ENCODE peak calls at places on chromosomes 2 and 18, in eight cellular contexts. M is heart left ventricle; U is hepatic stellate cell; V is HEK293T; H is amygdala; J is naive thymus-derived CD8-positive, alpha-beta T cell; R is CD8-positive, alpha-beta memory T cell; Q is AG04449. F is an unnamed sample.
A peak's percentile ranks its signal among the peaks of the same experiment; 100 is the strongest.

GRCh38 chr2:113258748-113259147 is 20.0 kb downstream of the PAX8 start:
- DNase-seq in M (no peak), U (no peak), V (no peak), H (no peak), J (no peak), R (no peak), Q (no peak), F (no peak)

GRCh38 chr2:50748652-50749174 is 283.2 kb downstream of the NRXN1 start:
- DNase-seq in M (no peak), U (no peak), V (no peak), H (no peak), J (no peak), R (no peak), Q (no peak), F (no peak)

GRCh38 chr18:7064346-7064745 is 53.3 kb downstream of the LAMA1 start:
- DNase-seq in M (no peak), U (no peak), V (no peak), H (no peak), J (no peak), R (no peak), Q (no peak), F (no peak)

GRCh38 chr2:64019975-64020281 is 700 bp upstream of the VPS54 start:
- DNase-seq in M (no peak), U (no peak), V (no peak), H (no peak), J (peak; percentile 15), R (no peak), Q (no peak), F (no peak)

GRCh38 chr2:232238108-232238507 is 140.4 kb upstream of the ALPP start:
- DNase-seq in M (no peak), U (no peak), V (no peak), H (no peak), J (no peak), R (no peak), Q (no peak), F (no peak)

GRCh38 chr2:112493858-112494648 is 12.1 kb downstream of the TTL start:
- DNase-seq in M (no peak), U (peak; percentile 88), V (no peak), H (no peak), J (no peak), R (no peak), Q (no peak), F (no peak)

GRCh38 chr2:26849056-26850001 is 1.4 kb downstream of the DPYSL5 start:
- DNase-seq in M (no peak), U (no peak), V (peak; percentile 31), H (no peak), J (no peak), R (no peak), Q (no peak), F (peak; percentile 18)

GRCh38 chr2:227460079-227460485 is 11.9 kb upstream of the AGFG1 start:
- DNase-seq in M (no peak), U (peak; percentile 26), V (no peak), H (no peak), J (peak; percentile 47), R (peak; percentile 35), Q (no peak), F (no peak)

GRCh38 chr2:116142828-116143227 is 1671.7 kb upstream of the DDX18 start:
- DNase-seq in M (no peak), U (no peak), V (no peak), H (no peak), J (no peak), R (no peak), Q (no peak), F (no peak)

GRCh38 chr18:911025-911424 is 6.4 kb downstream of the ADCYAP1 start:
- DNase-seq in M (no peak), U (no peak), V (no peak), H (no peak), J (no peak), R (no peak), Q (no peak), F (no peak)

GRCh38 chr18:24959100-24959499 is 392.9 kb downstream of the ZNF521 start:
- DNase-seq in M (no peak), U (no peak), V (peak; percentile 23), H (no peak), J (no peak), R (no peak), Q (no peak), F (no peak)

GRCh38 chr2:239934571-239935171 is 90.5 kb downstream of the NDUFA10 start:
- DNase-seq in M (peak; percentile 69), U (no peak), V (peak; percentile 61), H (no peak), J (peak; percentile 28), R (peak; percentile 31), Q (no peak), F (peak; percentile 23)

GRCh38 chr2:240393831-240394410 is 41.5 kb upstream of the GPC1 start:
- DNase-seq in M (no peak), U (peak; percentile 55), V (no peak), H (no peak), J (no peak), R (no peak), Q (no peak), F (peak; percentile 3)

GRCh38 chr2:17728210-17728609 is 25.4 kb downstream of the SMC6 start:
- DNase-seq in M (no peak), U (no peak), V (no peak), H (no peak), J (no peak), R (no peak), Q (no peak), F (no peak)

GRCh38 chr2:62675062-62675461 is 30.5 kb upstream of the EHBP1 start:
- DNase-seq in M (no peak), U (no peak), V (no peak), H (no peak), J (no peak), R (no peak), Q (no peak), F (no peak)

GRCh38 chr2:140383781-140384180 is 1603.6 kb upstream of the NXPH2 start:
- DNase-seq in M (no peak), U (no peak), V (no peak), H (no peak), J (no peak), R (no peak), Q (no peak), F (no peak)

GRCh38 chr18:55236150-55236931 is 277.1 kb upstream of the CCDC68 start:
- DNase-seq in M (no peak), U (no peak), V (no peak), H (no peak), J (no peak), R (no peak), Q (no peak), F (no peak)

GRCh38 chr2:23944527-23944926 is 4.3 kb downstream of the UBXN2A start:
- DNase-seq in M (no peak), U (no peak), V (no peak), H (no peak), J (no peak), R (no peak), Q (no peak), F (no peak)

GRCh38 chr2:96730212-96730611 is 9.7 kb downstream of the LMAN2L start:
- DNase-seq in M (no peak), U (no peak), V (no peak), H (no peak), J (no peak), R (no peak), Q (no peak), F (no peak)

GRCh38 chr2:110828330-110828729 is 96.0 kb downstream of the ACOXL start:
- DNase-seq in M (no peak), U (no peak), V (no peak), H (no peak), J (no peak), R (no peak), Q (no peak), F (no peak)

F was measured in ovary.